ENCODE peak calls at places on chromosome 18, in eight cellular contexts. U is NCI-H1436, Y is GM04504, C is mucosa of descending colon, M is hippocampal formation, V is GM23248, L is endothelial cell, A is HuH-7.5. G is an unnamed sample.

GRCh38 chr18:74573053-74573452 is 24.6 kb upstream of the ZNF407 start:
- DNase-seq in L (no peak), M (no peak), Y (no peak), C (no peak), U (no peak), A (no peak), V (no peak), G (no peak)

GRCh38 chr18:35588122-35588521 is 6.6 kb downstream of the GALNT1 start:
- DNase-seq in U (no peak), C (no peak), V (no peak), L (no peak), A (no peak), M (no peak), Y (no peak), G (no peak)

GRCh38 chr18:68623342-68623741 is 91.6 kb downstream of the TMX3 start:
- DNase-seq in M (peak), U (peak), C (peak), Y (peak), V (peak), L (peak), A (peak), G (no peak)

GRCh38 chr18:62683935-62684334 is 31.4 kb upstream of the PHLPP1 start:
- DNase-seq in U (no peak), L (no peak), M (no peak), Y (no peak), C (no peak), A (no peak), V (no peak), G (no peak)

GRCh38 chr18:42137671-42138375 is 182.8 kb downstream of the PIK3C3 start:
- DNase-seq in C (no peak), L (no peak), V (no peak), A (no peak), M (no peak), U (peak), Y (no peak), G (no peak)

GRCh38 chr18:61993831-61994230 is 101.0 kb upstream of the RNF152 start:
- DNase-seq in V (peak), U (no peak), Y (no peak), L (no peak), A (no peak), M (no peak), C (no peak), G (no peak)

GRCh38 chr18:50614838-50615237 is 55.0 kb downstream of the MAPK4 start:
- DNase-seq in A (peak), V (peak), L (no peak), M (no peak), U (no peak), C (no peak), Y (no peak), G (no peak)

GRCh38 chr18:80023173-80023572 is 11.1 kb upstream of the RBFA start:
- DNase-seq in V (peak), C (peak), M (no peak), U (no peak), L (no peak), Y (no peak), A (no peak), G (no peak)

GRCh38 chr18:8741524-8741923 is 36.2 kb downstream of the MTCL1 start:
- DNase-seq in A (no peak), C (no peak), L (no peak), Y (no peak), V (no peak), U (peak), M (no peak), G (no peak)

GRCh38 chr18:9738266-9738969 is 30.3 kb downstream of the RAB31 start:
- DNase-seq in C (no peak), U (no peak), L (no peak), A (no peak), V (no peak), M (no peak), Y (no peak), G (no peak)

GRCh38 chr18:79381811-79382311 is 13.9 kb upstream of the NFATC1 start:
- DNase-seq in M (no peak), A (no peak), V (no peak), U (no peak), L (no peak), C (no peak), Y (no peak), G (no peak)

GRCh38 chr18:56563568-56563967 is 74.8 kb downstream of the TXNL1 start:
- DNase-seq in L (peak), Y (no peak), C (no peak), A (no peak), U (peak), M (no peak), V (no peak), G (no peak)

GRCh38 chr18:77392323-77392722 is 142.7 kb downstream of the GALR1 start:
- DNase-seq in Y (no peak), M (no peak), U (no peak), V (no peak), L (no peak), C (no peak), A (no peak), G (no peak)

GRCh38 chr18:57775937-57776336 is 27.2 kb downstream of the ATP8B1 start:
- DNase-seq in A (no peak), V (peak), L (no peak), U (no peak), C (no peak), Y (no peak), M (no peak), G (no peak)

GRCh38 chr18:77762632-77763031 is 513.0 kb downstream of the GALR1 start:
- DNase-seq in A (no peak), Y (no peak), U (no peak), V (no peak), C (no peak), L (no peak), M (no peak), G (no peak)

GRCh38 chr18:13611616-13612110 is 114.7 kb downstream of the FAM210A start:
- DNase-seq in U (no peak), Y (no peak), M (peak), A (no peak), V (peak), L (peak), C (peak), G (no peak)

GRCh38 chr18:55375930-55376329 is 212.1 kb downstream of the TCF4 start:
- DNase-seq in L (no peak), A (no peak), Y (no peak), M (no peak), V (no peak), C (no peak), U (no peak), G (no peak)

GRCh38 chr18:2108581-2108980 is 462.7 kb downstream of the METTL4 start:
- DNase-seq in C (no peak), V (no peak), A (no peak), M (no peak), L (no peak), U (no peak), Y (no peak), G (no peak)

GRCh38 chr18:46293699-46294300 is 189.6 kb downstream of the HAUS1 start:
- DNase-seq in Y (no peak), L (no peak), M (no peak), A (no peak), C (no peak), U (no peak), V (no peak), G (no peak)

GRCh38 chr18:73719611-73720010 is 428.0 kb downstream of the FBXO15 start:
- DNase-seq in M (no peak), U (no peak), A (no peak), Y (no peak), L (no peak), V (no peak), C (no peak), G (no peak)

GRCh38 chr18:23313379-23313778 is 139.7 kb upstream of the RIOK3 start:
- DNase-seq in M (no peak), U (no peak), Y (no peak), V (no peak), A (no peak), C (no peak), L (no peak), G (no peak)

GRCh38 chr18:22349317-22349898 is 68.3 kb downstream of the CTAGE1 start:
- DNase-seq in U (no peak), C (no peak), M (no peak), A (no peak), V (peak), L (no peak), Y (no peak), G (no peak)

GRCh38 chr18:70296289-70296688 is 7.4 kb downstream of the SOCS6 start:
- DNase-seq in L (no peak), C (no peak), Y (no peak), M (no peak), U (no peak), V (no peak), A (no peak), G (peak)

G was measured in pancreas.